ENCODE peak calls at places on chromosomes 1 and 21, in nine cellular contexts. R is heart left ventricle, M is PC-3, Q is K562, Z is IMR-90, K is hepatocyte, O is left ventricle myocardium inferior, T is H1, F is mammary epithelial cell. A is an unnamed sample. For H3K4me1, the result is how much of the 10 kb centered on the place peaks cover.

GRCh38 chr1:116455509-116455908 is 82.5 kb downstream of the ATP1A1 start:
- DNase-seq in R (no peak), M (no peak), Q (no peak), Z (no peak), K (no peak), O (no peak), T (no peak), F (no peak), A (no peak)

GRCh38 chr1:100721502-100722205 is 2.1 kb downstream of the VCAM1 start:
- DNase-seq in R (peak), M (no peak), Q (no peak), Z (peak), K (peak), O (no peak), T (no peak), F (peak), A (no peak)

GRCh38 chr21:40714516-40714915 is 132.4 kb downstream of the DSCAM start:
- DNase-seq in R (no peak), M (no peak), Q (no peak), Z (no peak), K (no peak), O (no peak), T (no peak), F (peak), A (no peak)

GRCh38 chr1:67679691-67680090 is 5.3 kb upstream of the GADD45A start:
- DNase-seq in R (no peak), M (peak), Q (no peak), Z (peak), K (no peak), O (no peak), T (no peak), F (peak), A (no peak)

GRCh38 chr1:111030590-111030989 is 66.9 kb upstream of the LRIF1 start:
- DNase-seq in R (no peak), M (peak), Q (peak), Z (peak), K (peak), O (no peak), T (peak), F (peak), A (peak)

GRCh38 chr1:236365999-236366570 is 28.0 kb upstream of the EDARADD start:
- DNase-seq in R (no peak), M (no peak), Q (no peak), Z (no peak), K (no peak), O (no peak), T (no peak), F (no peak), A (no peak)

GRCh38 chr1:200488375-200489165 is 78.7 kb upstream of the ZNF281 start:
- DNase-seq in R (no peak), M (peak), Q (peak), Z (peak), K (peak), O (no peak), T (peak), F (peak), A (peak)

GRCh38 chr21:42632771-42633690 is 20.4 kb upstream of the PDE9A start:
- DNase-seq in R (peak), M (no peak), Q (no peak), Z (no peak), K (no peak), O (no peak), T (no peak), F (no peak), A (no peak)

GRCh38 chr21:29196021-29196663 is 65.7 kb downstream of the MAP3K7CL start:
- DNase-seq in R (no peak), M (peak), Q (peak), Z (peak), K (peak), O (no peak), T (no peak), F (peak), A (no peak)

GRCh38 chr21:36535618-36536241 is 55.8 kb upstream of the CLDN14 start:
- DNase-seq in R (no peak), M (no peak), Q (no peak), Z (no peak), K (no peak), O (no peak), T (no peak), F (peak), A (no peak)

GRCh38 chr21:42366292-42367010 is at the start of gene TFF1:
- DNase-seq in R (no peak), M (peak), Q (no peak), Z (peak), K (peak), O (no peak), T (no peak), F (no peak), A (no peak)

GRCh38 chr1:232912845-232913580 is 37.4 kb upstream of the NTPCR start:
- DNase-seq in R (no peak), M (no peak), Q (no peak), Z (no peak), K (no peak), O (no peak), T (no peak), F (no peak), A (no peak)

GRCh38 chr1:119353851-119354250 is 14.7 kb upstream of the HAO2 start:
- DNase-seq in R (no peak), M (no peak), Q (no peak), Z (no peak), K (no peak), O (no peak), T (no peak), F (no peak), A (no peak)

GRCh38 chr1:36807262-36807661 is 227.1 kb downstream of the GRIK3 start:
- DNase-seq in R (peak), M (no peak), Q (no peak), Z (no peak), K (no peak), O (no peak), T (no peak), F (no peak), A (peak)

GRCh38 chr1:155038602-155039307 is 5.1 kb downstream of the DCST1 start:
- DNase-seq in R (no peak), M (peak), Q (no peak), Z (peak), K (peak), O (no peak), T (no peak), F (peak), A (no peak)

GRCh38 chr1:248923932-248924331 is 17.9 kb downstream of the PGBD2 start:
- DNase-seq in R (no peak), M (no peak), Q (no peak), Z (no peak), K (no peak), O (no peak), T (no peak), F (no peak), A (no peak)

GRCh38 chr1:151570819-151571218 is 30.7 kb downstream of the TUFT1 start:
- DNase-seq in R (no peak), M (no peak), Q (no peak), Z (no peak), K (no peak), O (no peak), T (no peak), F (peak), A (no peak)

GRCh38 chr21:42616366-42617340 is 36.8 kb upstream of the PDE9A start:
- DNase-seq in R (no peak), M (no peak), Q (no peak), Z (no peak), K (no peak), O (no peak), T (no peak), F (peak), A (no peak)

GRCh38 chr1:101738475-101738874 is 258.3 kb downstream of the OLFM3 start:
- DNase-seq in R (no peak), M (peak), Q (no peak), Z (peak), K (no peak), O (no peak), T (no peak), F (peak), A (no peak)

GRCh38 chr21:44478801-44479167 is 23.5 kb downstream of the LRRC3 start:
- DNase-seq in R (no peak), M (no peak), Q (no peak), Z (no peak), K (no peak), O (no peak), T (no peak), F (no peak), A (no peak)

GRCh38 chr1:27391511-27392095 is 819 bp upstream of the GPR3 start:
- DNase-seq in R (peak), M (peak), Q (peak), Z (peak), K (peak), O (peak), T (peak), F (peak), A (no peak)

GRCh38 chr1:207084241-207084640 is 4.4 kb upstream of the C4BPB start:
- DNase-seq in R (no peak), M (no peak), Q (no peak), Z (peak), K (no peak), O (no peak), T (no peak), F (no peak), A (no peak)
- H3K4me1 ChIP-seq in R (under half), M (under half), Q (under half), Z (under half), K (under half), O (under half), T (under half), F (under half), A (under half)

GRCh38 chr1:79198841-79199240 is 192.3 kb upstream of the ADGRL4 start:
- DNase-seq in R (no peak), M (peak), Q (no peak), Z (peak), K (no peak), O (no peak), T (no peak), F (peak), A (no peak)

GRCh38 chr1:79193211-79194079 is 186.9 kb upstream of the ADGRL4 start:
- DNase-seq in R (no peak), M (peak), Q (no peak), Z (peak), K (no peak), O (no peak), T (peak), F (peak), A (no peak)

DNA sequence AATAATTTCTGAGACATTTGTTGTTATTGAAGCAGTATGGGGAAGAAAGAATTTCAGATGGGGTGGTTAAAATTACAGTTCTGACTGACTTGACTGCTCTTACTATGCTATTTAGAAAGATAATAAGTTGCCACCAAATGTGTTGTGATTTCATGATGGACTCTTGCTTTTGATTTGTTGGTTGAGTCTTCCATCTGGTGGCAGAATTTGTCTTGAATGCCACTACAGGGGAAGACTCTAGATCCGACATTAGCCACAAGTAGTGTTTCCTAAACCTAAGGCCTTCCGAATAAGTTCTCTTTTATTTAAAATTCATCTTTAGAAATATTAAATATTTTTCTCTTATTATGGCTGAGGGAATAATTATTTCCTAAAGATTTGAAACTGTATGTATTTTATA is 190.9 kb upstream of the ADGRL4 start:
- DNase-seq in R (no peak), M (peak), Q (no peak), Z (peak), K (no peak), O (no peak), T (no peak), F (peak), A (no peak)
- TF ChIP-seq CTCF in R (peak), M (peak), Q (no peak), Z (peak), K (peak), O (peak), T (peak), F (peak), A (peak)

GRCh38 chr1:179476484-179476883 is 99.3 kb downstream of the NPHS2 start:
- DNase-seq in R (no peak), M (no peak), Q (no peak), Z (no peak), K (no peak), O (no peak), T (no peak), F (no peak), A (no peak)

GRCh38 chr1:179478370-179478769 is 97.4 kb downstream of the NPHS2 start:
- DNase-seq in R (no peak), M (no peak), Q (no peak), Z (no peak), K (no peak), O (no peak), T (no peak), F (no peak), A (no peak)

GRCh38 chr1:179474713-179475112 is 101.0 kb downstream of the NPHS2 start:
- DNase-seq in R (no peak), M (no peak), Q (no peak), Z (no peak), K (no peak), O (no peak), T (no peak), F (no peak), A (no peak)
- H3K4me3 ChIP-seq in R (no peak), M (no peak), Q (no peak), Z (no peak), K (no peak), O (no peak), T (no peak), F (no peak), A (no peak)

GRCh38 chr1:206706806-206707205 is 22.1 kb downstream of the MAPKAPK2 start:
- DNase-seq in R (no peak), M (no peak), Q (no peak), Z (no peak), K (no peak), O (no peak), T (no peak), F (no peak), A (no peak)
- H3K4me1 ChIP-seq in R (half or more), M (under half), Q (under half), Z (under half), K (half or more), O (half or more), T (under half), F (under half), A (under half)

GRCh38 chr1:217052196-217052595 is 329.0 kb upstream of the ESRRG start:
- DNase-seq in R (no peak), M (no peak), Q (no peak), Z (peak), K (no peak), O (no peak), T (no peak), F (peak), A (no peak)

GRCh38 chr1:217049081-217049480 is 325.9 kb upstream of the ESRRG start:
- DNase-seq in R (no peak), M (no peak), Q (no peak), Z (no peak), K (no peak), O (no peak), T (no peak), F (no peak), A (no peak)

GRCh38 chr1:217053666-217054065 is 330.4 kb upstream of the ESRRG start:
- DNase-seq in R (no peak), M (no peak), Q (no peak), Z (no peak), K (no peak), O (no peak), T (no peak), F (no peak), A (no peak)

DNA sequence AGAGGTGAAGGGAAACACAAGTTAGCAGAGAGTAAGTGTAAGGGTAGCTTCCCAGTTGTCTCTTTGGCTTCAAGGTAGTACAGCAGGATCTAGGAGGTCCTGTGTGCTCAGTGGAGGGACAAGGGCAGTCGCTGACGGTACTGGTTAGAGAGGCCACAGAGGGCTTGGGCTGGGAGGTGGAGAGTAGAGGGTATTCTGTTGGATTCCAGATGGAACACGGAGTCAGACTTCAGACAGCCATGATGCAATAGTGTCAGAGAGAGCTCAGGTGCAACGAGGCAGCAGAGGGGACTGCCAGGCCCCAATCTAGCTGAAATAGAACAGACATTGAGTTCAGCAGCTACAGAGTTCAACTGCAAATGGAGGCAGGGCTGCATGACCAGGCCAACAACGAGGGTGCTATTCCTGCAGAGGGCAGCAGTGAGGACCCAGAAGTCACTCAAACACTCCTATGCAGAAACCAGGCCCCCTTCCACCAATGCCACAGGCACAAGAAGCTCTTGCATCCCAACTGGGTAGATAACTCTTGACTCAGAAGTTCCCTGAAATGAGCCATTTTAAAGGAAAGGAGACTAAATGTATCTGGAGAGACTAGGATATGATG is 325.0 kb upstream of the ESRRG start:
- DNase-seq in R (no peak), M (peak), Q (no peak), Z (no peak), K (no peak), O (no peak), T (peak), F (no peak), A (peak)
- TF ChIP-seq CTCF in R (no peak), M (peak), Q (no peak), Z (no peak), K (peak), O (peak), T (peak), F (peak), A (peak)

DNA sequence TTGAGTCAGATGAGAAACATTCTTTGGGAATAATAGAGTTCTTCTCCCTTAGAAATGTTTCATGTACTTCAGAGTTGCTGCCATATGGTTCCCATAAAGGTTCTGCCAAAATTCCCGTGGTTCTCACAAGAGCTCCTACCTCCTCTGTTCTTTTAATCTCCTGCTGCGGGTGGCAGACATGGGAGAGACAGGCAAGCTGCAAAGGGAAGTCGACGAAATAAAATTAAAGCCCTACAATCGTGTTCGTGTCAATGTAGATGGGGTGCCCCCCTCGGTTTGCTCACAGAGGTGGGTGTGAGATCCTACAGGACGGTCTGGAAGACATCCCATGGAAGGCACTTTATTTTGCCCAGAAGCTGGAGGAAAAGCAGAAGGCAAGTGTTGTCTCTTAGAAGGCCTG is 276.0 kb downstream of the RWDD3 start:
- DNase-seq in R (no peak), M (no peak), Q (no peak), Z (no peak), K (no peak), O (no peak), T (no peak), F (no peak), A (no peak)
- H3K4me3 ChIP-seq in R (no peak), M (no peak), Q (no peak), Z (no peak), K (no peak), O (no peak), T (no peak), F (no peak), A (peak)

DNA sequence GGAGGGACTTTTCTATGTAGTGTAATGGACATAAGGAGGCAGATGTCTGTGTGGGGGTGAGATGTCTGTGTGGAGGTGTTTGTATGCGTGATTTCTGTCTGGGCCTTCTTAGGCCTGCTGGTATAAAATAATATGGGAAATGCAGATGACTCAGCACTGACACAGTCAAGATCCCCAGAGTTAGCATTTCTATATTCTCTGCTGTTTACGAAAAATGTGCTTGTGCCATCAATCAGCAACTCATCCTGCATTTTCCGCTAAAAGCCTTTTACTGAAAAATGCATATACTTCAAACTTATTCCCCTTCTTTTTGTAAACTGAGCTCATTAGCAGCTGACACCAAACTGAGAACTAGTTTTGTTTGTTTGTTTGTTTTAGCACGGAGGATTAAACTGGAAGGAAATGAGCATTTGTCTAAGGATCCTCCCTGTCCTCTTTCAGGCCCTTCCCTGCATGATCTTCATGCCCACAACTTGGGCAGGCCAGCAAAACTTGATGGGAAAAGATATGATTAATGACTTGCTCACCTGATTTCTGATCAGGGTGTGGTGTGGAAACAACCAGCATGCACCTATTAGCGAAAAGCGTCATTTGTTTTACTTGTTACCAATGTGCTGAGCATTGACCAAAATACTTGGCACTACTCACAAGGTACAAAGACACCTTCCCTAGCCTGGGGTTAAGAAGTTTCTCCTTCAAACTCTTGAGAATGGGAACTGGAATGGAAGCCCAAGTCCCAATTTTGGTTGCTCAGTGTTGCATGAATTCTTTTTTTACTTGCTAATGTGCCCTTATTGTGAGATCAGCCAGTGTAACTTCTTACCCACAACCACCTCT is 77.4 kb downstream of the NDUFS5 start:
- DNase-seq in R (no peak), M (peak), Q (no peak), Z (peak), K (no peak), O (no peak), T (no peak), F (peak), A (no peak)
- H3K4me1 ChIP-seq in R (under half), M (under half), Q (under half), Z (under half), K (under half), O (half or more), T (under half), F (under half), A (under half)

GRCh38 chr1:156880473-156880872 is 13.0 kb upstream of the PEAR1 start:
- DNase-seq in R (no peak), M (no peak), Q (no peak), Z (no peak), K (no peak), O (no peak), T (no peak), F (no peak), A (no peak)

GRCh38 chr1:156881663-156882062 is 11.9 kb upstream of the PEAR1 start:
- DNase-seq in R (no peak), M (no peak), Q (no peak), Z (no peak), K (no peak), O (no peak), T (no peak), F (no peak), A (no peak)

GRCh38 chr1:156877433-156877832 is 16.1 kb upstream of the PEAR1 start:
- DNase-seq in R (no peak), M (no peak), Q (no peak), Z (no peak), K (no peak), O (no peak), T (no peak), F (no peak), A (no peak)

GRCh38 chr1:156881101-156881500 is 12.4 kb upstream of the PEAR1 start:
- DNase-seq in R (no peak), M (no peak), Q (no peak), Z (no peak), K (no peak), O (no peak), T (no peak), F (no peak), A (no peak)

GRCh38 chr1:156879876-156880275 is 13.6 kb upstream of the PEAR1 start:
- DNase-seq in R (no peak), M (no peak), Q (no peak), Z (no peak), K (no peak), O (no peak), T (no peak), F (no peak), A (no peak)
- TF ChIP-seq CTCF in R (no peak), M (no peak), Q (no peak), Z (no peak), K (no peak), O (no peak), T (no peak), F (no peak), A (no peak)

GRCh38 chr1:10396870-10397269 is 2.0 kb upstream of the PGD start:
- DNase-seq in R (no peak), M (no peak), Q (no peak), Z (no peak), K (no peak), O (no peak), T (no peak), F (no peak), A (no peak)
- H3K4me3 ChIP-seq in R (no peak), M (no peak), Q (no peak), Z (no peak), K (no peak), O (no peak), T (no peak), F (no peak), A (no peak)

A was measured in BE2C.